ENCODE peak calls at places on chromosome 15, in six cellular contexts. One of them, this sample, is unnamed.

GRCh38 chr15:57527382-57528091 is 64.2 kb upstream of the MYZAP start:
- DNase-seq in IMR-90: peak
- DNase-seq in trophoblast cell: peak
- DNase-seq in H9: peak
- DNase-seq in mesenchymal stem cell: peak
- DNase-seq in H1: peak
- DNase-seq in this sample: peak

GRCh38 chr15:87981969-87982368 is 274.6 kb downstream of the NTRK3 start:
- DNase-seq in IMR-90: no peak
- DNase-seq in H1: no peak
- DNase-seq in H9: no peak
- DNase-seq in mesenchymal stem cell: no peak
- DNase-seq in trophoblast cell: no peak
- DNase-seq in this sample: no peak

GRCh38 chr15:72285927-72286516 is 13.7 kb upstream of the PARP6 start:
- DNase-seq in H9: peak
- DNase-seq in H1: peak
- DNase-seq in trophoblast cell: peak
- DNase-seq in mesenchymal stem cell: peak
- DNase-seq in IMR-90: peak
- DNase-seq in this sample: no peak

GRCh38 chr15:70596354-70597055 is 166.9 kb downstream of the UACA start:
- DNase-seq in mesenchymal stem cell: peak
- DNase-seq in H9: no peak
- DNase-seq in H1: no peak
- DNase-seq in IMR-90: peak
- DNase-seq in trophoblast cell: no peak
- DNase-seq in this sample: no peak

GRCh38 chr15:88454231-88454630 is 13.0 kb downstream of the MRPL46 start:
- DNase-seq in H9: no peak
- DNase-seq in IMR-90: peak
- DNase-seq in mesenchymal stem cell: peak
- DNase-seq in trophoblast cell: no peak
- DNase-seq in H1: no peak
- DNase-seq in this sample: no peak

GRCh38 chr15:75725719-75726607 is 13.3 kb upstream of the CSPG4 start:
- DNase-seq in H9: no peak
- DNase-seq in IMR-90: no peak
- DNase-seq in H1: no peak
- DNase-seq in trophoblast cell: peak
- DNase-seq in mesenchymal stem cell: peak
- DNase-seq in this sample: no peak

GRCh38 chr15:74725845-74726773 is 781 bp upstream of the CYP1A1 start:
- DNase-seq in trophoblast cell: peak
- DNase-seq in mesenchymal stem cell: peak
- DNase-seq in H9: peak
- DNase-seq in IMR-90: no peak
- DNase-seq in H1: no peak
- DNase-seq in this sample: peak

GRCh38 chr15:30940359-30940758 is 36.6 kb downstream of the FAN1 start:
- DNase-seq in H1: no peak
- DNase-seq in IMR-90: no peak
- DNase-seq in H9: no peak
- DNase-seq in trophoblast cell: no peak
- DNase-seq in mesenchymal stem cell: no peak
- DNase-seq in this sample: no peak

GRCh38 chr15:47196057-47196456 is 521.2 kb upstream of the SEMA6D start:
- DNase-seq in trophoblast cell: peak
- DNase-seq in H9: peak
- DNase-seq in IMR-90: peak
- DNase-seq in H1: peak
- DNase-seq in mesenchymal stem cell: peak
- DNase-seq in this sample: peak

GRCh38 chr15:76184640-76185020 is 124.8 kb downstream of the TMEM266 start:
- DNase-seq in H1: no peak
- DNase-seq in H9: no peak
- DNase-seq in mesenchymal stem cell: no peak
- DNase-seq in IMR-90: no peak
- DNase-seq in trophoblast cell: peak
- DNase-seq in this sample: no peak

GRCh38 chr15:25250906-25251622 is 187.8 kb downstream of the UBE3A start:
- DNase-seq in H9: peak
- DNase-seq in trophoblast cell: no peak
- DNase-seq in H1: no peak
- DNase-seq in IMR-90: no peak
- DNase-seq in mesenchymal stem cell: no peak
- DNase-seq in this sample: no peak

GRCh38 chr15:88574062-88574461 is 27.6 kb upstream of the DET1 start:
- DNase-seq in mesenchymal stem cell: no peak
- DNase-seq in H9: no peak
- DNase-seq in trophoblast cell: no peak
- DNase-seq in IMR-90: no peak
- DNase-seq in H1: no peak
- DNase-seq in this sample: no peak

GRCh38 chr15:48331796-48332641 is 790 bp downstream of the DUT start:
- DNase-seq in H9: peak
- DNase-seq in trophoblast cell: peak
- DNase-seq in H1: peak
- DNase-seq in IMR-90: peak
- DNase-seq in mesenchymal stem cell: no peak
- DNase-seq in this sample: no peak

GRCh38 chr15:66919421-66919820 is 146.0 kb upstream of the SMAD3 start:
- DNase-seq in H1: no peak
- DNase-seq in mesenchymal stem cell: no peak
- DNase-seq in H9: no peak
- DNase-seq in IMR-90: no peak
- DNase-seq in trophoblast cell: no peak
- DNase-seq in this sample: no peak

GRCh38 chr15:100880139-100880896 is 687 bp downstream of the ALDH1A3 start:
- DNase-seq in trophoblast cell: peak
- DNase-seq in H1: no peak
- DNase-seq in H9: peak
- DNase-seq in IMR-90: no peak
- DNase-seq in mesenchymal stem cell: peak
- DNase-seq in this sample: no peak

GRCh38 chr15:91605576-91605975 is 247.9 kb upstream of the SLCO3A1 start:
- DNase-seq in trophoblast cell: no peak
- DNase-seq in mesenchymal stem cell: no peak
- DNase-seq in H9: no peak
- DNase-seq in IMR-90: no peak
- DNase-seq in H1: no peak
- DNase-seq in this sample: no peak

GRCh38 chr15:85793641-85794597 is 806 bp downstream of the KLHL25 start:
- DNase-seq in H1: no peak
- DNase-seq in mesenchymal stem cell: peak
- DNase-seq in IMR-90: peak
- DNase-seq in trophoblast cell: peak
- DNase-seq in H9: no peak
- DNase-seq in this sample: peak

GRCh38 chr15:34019369-34019990 is 19.5 kb downstream of the AVEN start:
- DNase-seq in H1: no peak
- DNase-seq in H9: no peak
- DNase-seq in IMR-90: peak
- DNase-seq in mesenchymal stem cell: no peak
- DNase-seq in trophoblast cell: peak
- DNase-seq in this sample: no peak

GRCh38 chr15:88219623-88220022 is 36.9 kb downstream of the NTRK3 start:
- DNase-seq in H9: no peak
- DNase-seq in H1: no peak
- DNase-seq in trophoblast cell: no peak
- DNase-seq in IMR-90: no peak
- DNase-seq in mesenchymal stem cell: no peak
- DNase-seq in this sample: no peak

GRCh38 chr15:57732526-57733331 is 26.2 kb downstream of the POLR2M start:
- DNase-seq in H9: peak
- DNase-seq in trophoblast cell: peak
- DNase-seq in IMR-90: peak
- DNase-seq in H1: no peak
- DNase-seq in mesenchymal stem cell: peak
- DNase-seq in this sample: peak

GRCh38 chr15:90190606-90191343 is 10.4 kb upstream of the SEMA4B start:
- DNase-seq in H9: no peak
- DNase-seq in trophoblast cell: no peak
- DNase-seq in H1: no peak
- DNase-seq in IMR-90: no peak
- DNase-seq in mesenchymal stem cell: no peak
- DNase-seq in this sample: no peak

GRCh38 chr15:31098491-31098917 is 3.0 kb downstream of the TRPM1 start:
- DNase-seq in IMR-90: no peak
- DNase-seq in mesenchymal stem cell: no peak
- DNase-seq in H1: no peak
- DNase-seq in trophoblast cell: no peak
- DNase-seq in H9: no peak
- DNase-seq in this sample: no peak

GRCh38 chr15:77454265-77454664 is 33.6 kb downstream of the HMG20A start:
- DNase-seq in mesenchymal stem cell: no peak
- DNase-seq in trophoblast cell: no peak
- DNase-seq in IMR-90: peak
- DNase-seq in H1: no peak
- DNase-seq in H9: no peak
- DNase-seq in this sample: no peak

GRCh38 chr15:63089260-63090043 is 32.2 kb upstream of the LACTB start:
- DNase-seq in IMR-90: peak
- DNase-seq in H9: peak
- DNase-seq in H1: peak
- DNase-seq in mesenchymal stem cell: peak
- DNase-seq in trophoblast cell: peak
- DNase-seq in this sample: no peak

GRCh38 chr15:91018178-91018577 is 4.2 kb downstream of the VPS33B start:
- DNase-seq in trophoblast cell: no peak
- DNase-seq in H9: no peak
- DNase-seq in mesenchymal stem cell: no peak
- DNase-seq in H1: no peak
- DNase-seq in IMR-90: no peak
- DNase-seq in this sample: no peak

GRCh38 chr15:82999905-83000671 is 11.4 kb downstream of the C15orf40 start:
- DNase-seq in trophoblast cell: peak
- DNase-seq in H1: no peak
- DNase-seq in mesenchymal stem cell: peak
- DNase-seq in IMR-90: peak
- DNase-seq in H9: no peak
- DNase-seq in this sample: peak

GRCh38 chr15:60464836-60465630 is 13.9 kb downstream of the ICE2 start:
- DNase-seq in IMR-90: no peak
- DNase-seq in H9: no peak
- DNase-seq in trophoblast cell: no peak
- DNase-seq in H1: no peak
- DNase-seq in mesenchymal stem cell: no peak
- DNase-seq in this sample: no peak

GRCh38 chr15:51970981-51971352 is 611 bp downstream of the LEO1 start:
- DNase-seq in IMR-90: no peak
- DNase-seq in mesenchymal stem cell: no peak
- DNase-seq in trophoblast cell: no peak
- DNase-seq in H1: no peak
- DNase-seq in H9: no peak
- DNase-seq in this sample: no peak
- H3K23ac ChIP-seq in IMR-90: peak
- H3K23ac ChIP-seq in mesenchymal stem cell: no peak
- H3K23ac ChIP-seq in trophoblast cell: no peak
- H3K23ac ChIP-seq in H1: no peak
- H3K23ac ChIP-seq in H9: no peak
- H3K23ac ChIP-seq in this sample: peak

GRCh38 chr15:40098489-40099261 is 10.0 kb downstream of the BMF start:
- DNase-seq in mesenchymal stem cell: peak
- DNase-seq in trophoblast cell: peak
- DNase-seq in H9: peak
- DNase-seq in H1: no peak
- DNase-seq in IMR-90: peak
- DNase-seq in this sample: no peak
- H2AK5ac ChIP-seq in mesenchymal stem cell: peak
- H2AK5ac ChIP-seq in trophoblast cell: no peak
- H2AK5ac ChIP-seq in H9: no peak
- H2AK5ac ChIP-seq in H1: peak
- H2AK5ac ChIP-seq in IMR-90: peak
- H2AK5ac ChIP-seq in this sample: no peak

DNA sequence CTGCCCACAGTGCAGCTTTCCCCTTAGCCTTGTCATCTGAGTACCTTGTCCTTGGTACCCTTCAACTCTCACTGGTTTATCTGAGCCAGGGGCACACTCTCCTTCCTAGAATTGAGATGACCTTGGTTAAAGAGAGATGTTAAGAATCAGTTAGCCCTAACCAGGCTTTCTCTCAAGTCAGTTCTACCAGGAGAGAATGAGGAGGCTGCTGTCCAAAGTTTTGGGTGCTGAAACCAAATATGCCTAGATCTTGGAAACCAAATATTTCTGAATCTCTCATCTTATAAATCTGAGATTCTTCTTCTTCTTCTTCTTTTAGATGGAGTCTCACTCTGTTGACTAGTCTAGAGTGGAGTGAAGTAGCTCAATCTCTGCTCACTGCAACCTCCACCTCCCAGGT is 12.0 kb upstream of the CTXND1 start:
- DNase-seq in H9: no peak
- DNase-seq in IMR-90: peak
- DNase-seq in mesenchymal stem cell: peak
- DNase-seq in H1: no peak
- DNase-seq in trophoblast cell: peak
- DNase-seq in this sample: no peak
- H4K91ac ChIP-seq in H9: no peak
- H4K91ac ChIP-seq in IMR-90: no peak
- H4K91ac ChIP-seq in mesenchymal stem cell: no peak
- H4K91ac ChIP-seq in H1: no peak
- H4K91ac ChIP-seq in trophoblast cell: no peak
- H4K91ac ChIP-seq in this sample: no peak

GRCh38 chr15:79170256-79170664 is 79.7 kb upstream of the RASGRF1 start:
- DNase-seq in H1: no peak
- DNase-seq in IMR-90: no peak
- DNase-seq in trophoblast cell: peak
- DNase-seq in H9: no peak
- DNase-seq in mesenchymal stem cell: peak
- DNase-seq in this sample: no peak

GRCh38 chr15:79166311-79166955 is 75.9 kb upstream of the RASGRF1 start:
- DNase-seq in H9: no peak
- DNase-seq in mesenchymal stem cell: no peak
- DNase-seq in IMR-90: no peak
- DNase-seq in H1: no peak
- DNase-seq in trophoblast cell: no peak
- DNase-seq in this sample: no peak

GRCh38 chr15:79167776-79168175 is 77.2 kb upstream of the RASGRF1 start:
- DNase-seq in IMR-90: no peak
- DNase-seq in trophoblast cell: no peak
- DNase-seq in mesenchymal stem cell: no peak
- DNase-seq in H1: no peak
- DNase-seq in H9: no peak
- DNase-seq in this sample: no peak

GRCh38 chr15:79169531-79170123 is 79.0 kb upstream of the RASGRF1 start:
- DNase-seq in IMR-90: no peak
- DNase-seq in H9: no peak
- DNase-seq in mesenchymal stem cell: no peak
- DNase-seq in trophoblast cell: peak
- DNase-seq in H1: no peak
- DNase-seq in this sample: no peak

DNA sequence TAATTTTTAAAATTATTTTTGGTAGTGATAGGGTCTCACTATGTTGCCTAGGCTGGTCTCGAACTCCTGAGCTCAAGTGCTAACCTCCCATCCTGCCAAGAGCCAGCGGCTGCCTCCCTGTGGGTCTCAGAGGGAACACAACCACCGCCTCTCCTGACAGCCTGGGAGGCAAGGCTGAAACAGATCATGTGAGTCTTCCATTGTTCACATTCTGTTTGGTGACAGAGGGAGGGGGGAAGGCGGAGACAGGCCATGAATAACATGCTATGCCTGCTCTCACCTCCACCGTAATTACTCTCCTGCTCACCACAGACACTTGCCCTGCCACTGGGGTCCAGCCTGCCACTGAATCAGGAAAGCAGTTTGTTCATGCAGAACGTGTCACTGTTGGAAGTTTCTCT is 78.3 kb upstream of the RASGRF1 start:
- DNase-seq in trophoblast cell: peak
- DNase-seq in H1: no peak
- DNase-seq in IMR-90: no peak
- DNase-seq in H9: peak
- DNase-seq in mesenchymal stem cell: peak
- DNase-seq in this sample: peak
- H3K23ac ChIP-seq in trophoblast cell: no peak
- H3K23ac ChIP-seq in H1: no peak
- H3K23ac ChIP-seq in IMR-90: no peak
- H3K23ac ChIP-seq in H9: no peak
- H3K23ac ChIP-seq in mesenchymal stem cell: no peak
- H3K23ac ChIP-seq in this sample: no peak